ENCODE peak calls at places on chromosomes 2 and 18, in five cellular contexts. V is trophoblast cell, R is IMR-90, C is H1, X is neuronal stem cell. W is an unnamed sample.

GRCh38 chr2:121513597-121514333 is 16.9 kb upstream of the RNU4ATAC start:
- DNase-seq in R (no peak), V (no peak), C (no peak), X (no peak), W (no peak)

GRCh38 chr2:161118722-161119121 is 41.5 kb upstream of the TANK start:
- DNase-seq in X (no peak), V (no peak), C (no peak), R (no peak), W (no peak)

GRCh38 chr2:47551800-47552525 is 149.0 kb downstream of the MSH2 start:
- DNase-seq in R (no peak), C (no peak), V (no peak), X (no peak), W (no peak)

GRCh38 chr2:222899413-222900181 is 38.8 kb downstream of the ACSL3 start:
- DNase-seq in R (no peak), X (no peak), V (peak; percentile 98), C (no peak), W (no peak)

GRCh38 chr2:214737188-214737587 is 72.3 kb downstream of the BARD1 start:
- DNase-seq in R (no peak), X (no peak), C (no peak), V (no peak), W (no peak)

GRCh38 chr2:98357856-98358255 is 11.6 kb downstream of the CNGA3 start:
- DNase-seq in C (peak; percentile 16), X (no peak), R (no peak), V (no peak), W (no peak)

GRCh38 chr2:109615637-109616144 is 1.5 kb downstream of the SOWAHC start:
- DNase-seq in R (no peak), X (no peak), V (peak; percentile 33), C (peak; percentile 65), W (peak; percentile 35)

GRCh38 chr2:28390857-28391563 is 1.6 kb upstream of the FOSL2 start:
- DNase-seq in V (peak; percentile 72), R (no peak), X (no peak), C (peak; percentile 77), W (peak; percentile 92)

GRCh38 chr2:233173115-233173514 is 78.4 kb upstream of the ATG16L1 start:
- DNase-seq in R (no peak), C (no peak), V (no peak), X (no peak), W (no peak)

GRCh38 chr2:191682148-191682547 is 4.2 kb downstream of the NABP1 start:
- DNase-seq in V (no peak), R (peak; percentile 72), C (no peak), X (no peak), W (no peak)
- H3K4me3 ChIP-seq in V (no peak overlapping the region), R (peak overlapping the region; percentile 16), C (no peak overlapping the region), X (no peak overlapping the region), W (no peak overlapping the region)

GRCh38 chr18:49884465-49884864 is 71.1 kb upstream of the ACAA2 start:
- DNase-seq in X (no peak), R (no peak), V (no peak), C (no peak), W (no peak)
- H2BK5ac ChIP-seq in X (no peak overlapping the region), R (no peak overlapping the region), V (no peak overlapping the region), C (no peak overlapping the region), W (no peak overlapping the region)

GRCh38 chr2:73174941-73175662 is 27.3 kb upstream of the NOTO start:
- DNase-seq in R (no peak), X (no peak), C (no peak), V (no peak), W (no peak)

GRCh38 chr2:73177645-73178255 is 24.6 kb upstream of the NOTO start:
- DNase-seq in X (no peak), R (no peak), V (no peak), C (peak; percentile 57), W (no peak)

GRCh38 chr2:73176881-73177644 is 25.3 kb upstream of the NOTO start:
- DNase-seq in C (peak; percentile 97), R (peak; percentile 76), X (peak; percentile 87), V (peak; percentile 94), W (peak; percentile 87)

GRCh38 chr2:73175663-73176204 is 26.6 kb upstream of the NOTO start:
- DNase-seq in C (peak; percentile 79), X (peak; percentile 54), V (peak; percentile 80), R (peak; percentile 62), W (peak; percentile 61)

DNA sequence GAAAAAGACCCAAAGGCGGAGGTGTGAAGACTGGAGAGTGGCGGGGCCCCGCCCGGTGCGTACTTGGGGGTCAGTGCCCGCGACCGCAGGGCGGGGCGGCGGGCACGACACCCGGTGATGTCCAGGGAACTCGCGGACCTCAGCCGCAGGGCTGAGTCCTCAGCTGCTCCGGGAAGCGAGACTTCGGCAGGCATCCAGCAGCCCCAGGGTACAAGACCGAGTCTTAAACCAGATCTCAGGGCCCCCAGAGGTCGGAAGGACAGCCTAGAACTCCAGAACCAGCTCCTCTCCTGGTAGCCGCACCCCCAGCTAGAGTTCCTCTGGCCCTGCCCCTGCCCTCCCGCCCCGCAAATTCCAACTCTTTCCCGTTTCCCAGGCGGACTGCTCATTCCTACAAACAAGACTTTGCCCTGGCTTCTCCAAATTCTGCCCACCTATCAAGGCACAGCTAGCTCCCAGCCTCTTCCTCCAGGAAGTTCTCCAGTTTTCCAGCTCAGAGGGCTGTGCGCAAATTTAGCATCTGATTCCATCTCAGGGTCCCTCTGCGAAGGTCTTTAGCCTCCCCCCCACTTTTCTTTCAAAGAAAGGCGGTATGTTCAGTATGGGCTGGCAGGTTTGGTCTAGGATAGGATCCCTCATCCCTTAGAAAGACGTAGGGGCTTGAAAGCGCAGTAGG is 26.0 kb upstream of the NOTO start:
- DNase-seq in X (no peak), V (peak; percentile 54), C (peak; percentile 73), R (no peak), W (peak; percentile 17)
- H3K4me3 ChIP-seq in X (peak overlapping the region; percentile 72), V (peak overlapping the region; percentile 15), C (peak overlapping the region; percentile 24), R (no peak overlapping the region), W (peak overlapping the region; percentile 86)

GRCh38 chr18:79630266-79631095 is 49.1 kb upstream of the CTDP1 start:
- DNase-seq in C (peak; percentile 38), R (no peak), V (no peak), X (no peak), W (no peak)
- H2BK5ac ChIP-seq in C (no peak overlapping the region), R (no peak overlapping the region), V (no peak overlapping the region), X (no peak overlapping the region), W (no peak overlapping the region)

DNA sequence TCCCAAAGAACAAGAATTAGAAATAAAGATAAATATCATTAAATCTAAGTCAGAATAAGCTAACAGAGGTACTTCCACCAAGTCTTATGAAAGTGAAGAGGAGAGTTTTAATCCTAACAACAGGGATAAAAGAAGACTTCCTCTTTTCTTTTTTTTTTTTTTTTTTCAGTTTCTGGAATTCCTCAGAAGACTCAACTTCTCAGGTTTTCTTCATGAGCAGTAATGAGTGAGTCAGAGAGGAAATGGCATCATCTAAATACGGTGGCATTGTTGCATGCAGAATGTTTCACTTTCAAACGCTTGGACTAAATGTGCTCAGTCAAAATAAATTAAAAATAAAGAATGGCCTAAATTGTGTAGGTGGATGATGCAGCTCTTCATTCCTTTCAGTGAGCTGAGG is 45.6 kb upstream of the ARHGAP15 start:
- DNase-seq in X (no peak), V (peak; percentile 39), C (no peak), R (peak; percentile 92), W (peak; percentile 88)
- H3K4me3 ChIP-seq in X (no peak overlapping the region), V (no peak overlapping the region), C (no peak overlapping the region), R (peak overlapping the region; percentile 21), W (peak overlapping the region; percentile 47)

DNA sequence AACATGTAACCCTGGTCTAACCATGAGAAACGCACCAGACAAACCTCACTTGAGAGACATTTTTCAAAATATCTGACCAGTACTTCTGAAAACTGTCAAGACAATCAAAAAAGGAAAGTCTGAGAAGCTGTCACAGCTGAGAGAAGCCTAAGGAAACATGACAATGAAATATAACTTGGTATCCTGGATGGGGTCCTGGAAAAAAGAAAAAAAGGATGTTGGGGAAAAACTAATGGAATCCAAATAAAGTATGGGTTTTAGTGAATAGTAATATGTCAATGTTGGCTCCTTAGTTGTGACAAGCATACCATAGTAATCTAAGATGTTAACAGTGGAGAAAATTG is 9.3 kb upstream of the TXNDC2 start:
- DNase-seq in C (no peak), V (no peak), X (no peak), R (no peak), W (no peak)
- H2BK5ac ChIP-seq in C (no peak overlapping the region), V (no peak overlapping the region), X (no peak overlapping the region), R (peak overlapping the region; percentile 98), W (no peak overlapping the region)

W was measured in mesenchymal stem cell.